ENCODE peak calls at places on chromosomes 2 and 18, in nine cellular contexts. One of them, this sample, is unnamed.

GRCh38 chr18:13629841-13630747 is 96.3 kb downstream of the FAM210A start:
- DNase-seq in IMR-90: peak
- DNase-seq in spleen: no peak
- DNase-seq in uterus: peak
- DNase-seq in tibial nerve: peak
- DNase-seq in breast epithelium: no peak
- DNase-seq in H54: peak
- DNase-seq in A549: peak
- DNase-seq in lower leg skin: peak
- DNase-seq in this sample: no peak

GRCh38 chr18:48536516-48536915 is 2.3 kb upstream of the CTIF start:
- DNase-seq in breast epithelium: no peak
- DNase-seq in tibial nerve: no peak
- DNase-seq in IMR-90: no peak
- DNase-seq in lower leg skin: peak
- DNase-seq in A549: no peak
- DNase-seq in H54: no peak
- DNase-seq in spleen: no peak
- DNase-seq in uterus: no peak
- DNase-seq in this sample: no peak

GRCh38 chr2:42877532-42877931 is 85.1 kb upstream of the HAAO start:
- DNase-seq in uterus: no peak
- DNase-seq in tibial nerve: no peak
- DNase-seq in A549: no peak
- DNase-seq in H54: no peak
- DNase-seq in IMR-90: no peak
- DNase-seq in breast epithelium: no peak
- DNase-seq in lower leg skin: no peak
- DNase-seq in spleen: no peak
- DNase-seq in this sample: no peak

GRCh38 chr2:129248183-129248582 is 731.3 kb upstream of the RAB6C start:
- DNase-seq in H54: no peak
- DNase-seq in A549: no peak
- DNase-seq in breast epithelium: no peak
- DNase-seq in uterus: no peak
- DNase-seq in tibial nerve: no peak
- DNase-seq in spleen: no peak
- DNase-seq in lower leg skin: no peak
- DNase-seq in IMR-90: no peak
- DNase-seq in this sample: no peak

GRCh38 chr2:69026026-69026425 is 13.0 kb downstream of the ANTXR1 start:
- DNase-seq in lower leg skin: no peak
- DNase-seq in breast epithelium: no peak
- DNase-seq in spleen: no peak
- DNase-seq in IMR-90: peak
- DNase-seq in uterus: no peak
- DNase-seq in tibial nerve: peak
- DNase-seq in A549: no peak
- DNase-seq in H54: no peak
- DNase-seq in this sample: no peak

GRCh38 chr2:58794103-58794502 is 553.0 kb upstream of the FANCL start:
- DNase-seq in IMR-90: no peak
- DNase-seq in breast epithelium: no peak
- DNase-seq in lower leg skin: no peak
- DNase-seq in uterus: no peak
- DNase-seq in tibial nerve: no peak
- DNase-seq in H54: no peak
- DNase-seq in A549: no peak
- DNase-seq in spleen: no peak
- DNase-seq in this sample: no peak

GRCh38 chr2:233084488-233084887 is 24.3 kb downstream of the INPP5D start:
- DNase-seq in H54: no peak
- DNase-seq in spleen: peak
- DNase-seq in lower leg skin: peak
- DNase-seq in IMR-90: no peak
- DNase-seq in A549: no peak
- DNase-seq in breast epithelium: peak
- DNase-seq in tibial nerve: peak
- DNase-seq in uterus: peak
- DNase-seq in this sample: no peak

GRCh38 chr18:8298186-8298585 is 311.1 kb upstream of the RAB12 start:
- DNase-seq in tibial nerve: no peak
- DNase-seq in H54: no peak
- DNase-seq in lower leg skin: no peak
- DNase-seq in A549: no peak
- DNase-seq in breast epithelium: no peak
- DNase-seq in spleen: no peak
- DNase-seq in uterus: no peak
- DNase-seq in IMR-90: peak
- DNase-seq in this sample: no peak

GRCh38 chr2:12330916-12331315 is 385.8 kb upstream of the TRIB2 start:
- DNase-seq in tibial nerve: no peak
- DNase-seq in lower leg skin: no peak
- DNase-seq in A549: no peak
- DNase-seq in IMR-90: peak
- DNase-seq in breast epithelium: no peak
- DNase-seq in uterus: no peak
- DNase-seq in H54: no peak
- DNase-seq in spleen: no peak
- DNase-seq in this sample: no peak

GRCh38 chr2:135876066-135876711 is at the start of gene MCM6:
- DNase-seq in breast epithelium: peak
- DNase-seq in uterus: peak
- DNase-seq in tibial nerve: peak
- DNase-seq in spleen: peak
- DNase-seq in IMR-90: peak
- DNase-seq in lower leg skin: peak
- DNase-seq in H54: peak
- DNase-seq in A549: peak
- DNase-seq in this sample: peak
- TF ChIP-seq POLR2A in breast epithelium: no peak
- TF ChIP-seq POLR2A in uterus: peak
- TF ChIP-seq POLR2A in tibial nerve: peak
- TF ChIP-seq POLR2A in spleen: no peak
- TF ChIP-seq POLR2A in IMR-90: no peak
- TF ChIP-seq POLR2A in lower leg skin: no peak
- TF ChIP-seq POLR2A in H54: peak
- TF ChIP-seq POLR2A in A549: peak
- TF ChIP-seq POLR2A in this sample: peak

DNA sequence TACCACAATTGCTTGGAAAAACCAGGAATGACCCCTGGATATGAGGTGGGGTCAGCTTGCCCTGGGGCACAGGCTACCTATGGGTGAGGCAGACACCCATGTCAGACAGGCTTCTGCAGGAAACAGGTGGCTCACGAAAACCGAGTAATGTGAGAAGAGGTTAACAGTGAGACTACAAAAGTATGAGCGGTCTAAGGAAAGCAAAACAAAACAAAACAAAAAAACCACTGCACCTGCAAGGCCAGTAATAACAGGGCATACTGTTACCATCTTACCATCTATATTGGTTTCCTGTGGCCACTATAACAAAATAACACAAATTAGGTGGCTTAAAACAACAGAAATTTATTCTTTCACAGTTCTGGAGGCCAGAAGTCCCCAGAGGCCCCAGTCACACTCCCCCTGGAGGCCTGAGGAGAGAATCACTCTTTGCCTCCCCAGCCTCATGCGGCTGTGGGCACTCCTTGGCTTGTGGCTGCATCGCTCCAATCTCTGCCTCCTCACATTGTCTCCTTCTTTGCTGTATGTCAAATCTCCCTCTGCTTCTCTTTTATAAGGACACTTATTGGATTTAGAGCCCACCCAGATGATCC is 86.6 kb upstream of the EPC2 start:
- DNase-seq in H54: no peak
- DNase-seq in tibial nerve: no peak
- DNase-seq in lower leg skin: no peak
- DNase-seq in A549: no peak
- DNase-seq in uterus: no peak
- DNase-seq in spleen: no peak
- DNase-seq in IMR-90: no peak
- DNase-seq in breast epithelium: no peak
- DNase-seq in this sample: no peak
- TF ChIP-seq POLR2A in H54: no peak
- TF ChIP-seq POLR2A in tibial nerve: no peak
- TF ChIP-seq POLR2A in lower leg skin: no peak
- TF ChIP-seq POLR2A in A549: no peak
- TF ChIP-seq POLR2A in uterus: no peak
- TF ChIP-seq POLR2A in spleen: no peak
- TF ChIP-seq POLR2A in IMR-90: no peak
- TF ChIP-seq POLR2A in breast epithelium: no peak
- TF ChIP-seq POLR2A in this sample: no peak

DNA sequence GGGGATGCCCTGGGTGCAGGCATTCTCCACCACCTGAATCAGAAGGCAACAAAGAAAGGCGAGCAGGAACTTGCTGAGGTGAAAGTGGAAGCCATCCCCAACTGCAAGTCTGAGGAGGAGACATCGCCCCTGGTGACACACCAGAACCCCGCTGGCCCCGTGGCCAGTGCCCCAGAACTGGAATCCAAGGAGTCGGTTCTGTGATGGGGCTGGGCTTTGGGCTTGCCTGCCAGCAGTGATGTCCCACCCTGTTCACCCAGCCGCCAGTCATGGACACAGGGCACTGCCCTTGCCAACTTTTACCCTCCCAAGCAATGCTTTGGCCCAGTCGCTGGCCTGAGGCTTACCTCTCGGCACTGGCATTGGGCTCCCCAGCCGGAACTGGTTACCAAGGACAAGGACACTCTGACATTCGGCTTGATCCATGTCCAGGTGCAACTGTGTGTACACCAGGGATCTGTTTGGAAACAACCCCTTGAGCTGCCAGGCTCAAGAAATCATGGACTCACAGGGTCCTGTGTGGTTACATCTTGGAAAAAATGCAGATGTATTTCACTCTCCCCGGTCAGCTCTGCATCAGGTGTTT is 31.8 kb downstream of the SLC1A4 start:
- DNase-seq in lower leg skin: no peak
- DNase-seq in breast epithelium: no peak
- DNase-seq in tibial nerve: no peak
- DNase-seq in IMR-90: no peak
- DNase-seq in A549: no peak
- DNase-seq in uterus: no peak
- DNase-seq in spleen: no peak
- DNase-seq in H54: no peak
- DNase-seq in this sample: no peak
- TF ChIP-seq POLR2A in lower leg skin: no peak
- TF ChIP-seq POLR2A in breast epithelium: no peak
- TF ChIP-seq POLR2A in tibial nerve: no peak
- TF ChIP-seq POLR2A in IMR-90: no peak
- TF ChIP-seq POLR2A in A549: no peak
- TF ChIP-seq POLR2A in uterus: no peak
- TF ChIP-seq POLR2A in spleen: no peak
- TF ChIP-seq POLR2A in H54: no peak
- TF ChIP-seq POLR2A in this sample: no peak

GRCh38 chr18:9706081-9706935 is 1.8 kb upstream of the RAB31 start:
- DNase-seq in uterus: no peak
- DNase-seq in spleen: no peak
- DNase-seq in IMR-90: peak
- DNase-seq in A549: no peak
- DNase-seq in breast epithelium: no peak
- DNase-seq in tibial nerve: no peak
- DNase-seq in H54: no peak
- DNase-seq in lower leg skin: peak
- DNase-seq in this sample: no peak

GRCh38 chr18:9707381-9708056 is 582 bp upstream of the RAB31 start:
- DNase-seq in H54: no peak
- DNase-seq in tibial nerve: no peak
- DNase-seq in spleen: no peak
- DNase-seq in A549: no peak
- DNase-seq in lower leg skin: peak
- DNase-seq in IMR-90: peak
- DNase-seq in uterus: peak
- DNase-seq in breast epithelium: no peak
- DNase-seq in this sample: no peak

GRCh38 chr18:9708882-9709877 is 1.1 kb downstream of the RAB31 start:
- DNase-seq in IMR-90: no peak
- DNase-seq in lower leg skin: peak
- DNase-seq in breast epithelium: no peak
- DNase-seq in tibial nerve: no peak
- DNase-seq in A549: no peak
- DNase-seq in spleen: peak
- DNase-seq in uterus: peak
- DNase-seq in H54: no peak
- DNase-seq in this sample: no peak

GRCh38 chr18:9710037-9710436 is 1.9 kb downstream of the RAB31 start:
- DNase-seq in tibial nerve: no peak
- DNase-seq in breast epithelium: no peak
- DNase-seq in H54: no peak
- DNase-seq in uterus: no peak
- DNase-seq in A549: no peak
- DNase-seq in lower leg skin: peak
- DNase-seq in IMR-90: no peak
- DNase-seq in spleen: no peak
- DNase-seq in this sample: no peak

DNA sequence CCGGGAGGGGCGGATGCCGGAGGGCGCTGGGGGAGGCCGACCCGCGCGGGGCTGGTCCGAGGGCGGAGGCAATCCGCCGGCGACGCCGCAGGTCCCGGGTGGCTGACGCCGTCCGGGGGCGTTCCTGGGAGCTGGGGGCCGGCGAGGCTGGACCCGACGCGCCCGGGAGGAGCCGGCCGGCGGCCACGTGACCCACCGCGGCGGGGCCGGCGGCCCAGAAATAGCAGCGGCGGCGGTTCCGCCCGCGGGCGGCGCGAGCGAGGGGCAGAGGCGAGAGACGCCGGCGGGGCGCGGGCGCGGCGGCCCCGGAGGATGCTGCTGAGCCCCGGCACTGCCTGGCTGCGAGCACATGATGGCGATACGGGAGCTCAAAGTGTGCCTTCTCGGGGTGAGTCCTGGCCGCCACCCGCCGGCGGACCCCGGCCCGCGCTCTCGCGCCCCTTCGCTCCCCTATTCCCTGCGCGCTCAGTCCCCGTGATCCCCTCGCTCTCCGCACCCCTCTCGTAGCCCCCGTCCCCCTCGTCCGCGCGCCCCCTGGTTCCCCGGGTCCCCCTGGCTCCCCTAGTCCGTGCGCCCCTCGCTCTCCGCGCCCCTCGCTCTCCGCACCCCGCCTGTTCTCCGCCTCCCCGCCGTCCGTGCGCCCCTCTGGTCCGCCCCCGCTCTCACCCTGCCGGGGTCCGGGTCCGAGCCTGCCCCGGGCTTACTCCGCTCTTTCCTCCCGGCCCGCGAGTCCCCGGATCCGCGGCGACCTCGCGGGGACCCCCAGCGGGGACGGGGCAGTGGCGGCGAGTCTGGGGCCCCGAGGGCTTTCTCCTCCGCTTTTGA is at the start of gene RAB31:
- DNase-seq in tibial nerve: peak
- DNase-seq in lower leg skin: peak
- DNase-seq in uterus: peak
- DNase-seq in H54: peak
- DNase-seq in A549: peak
- DNase-seq in IMR-90: peak
- DNase-seq in breast epithelium: peak
- DNase-seq in spleen: peak
- DNase-seq in this sample: peak
- TF ChIP-seq POLR2A in tibial nerve: peak
- TF ChIP-seq POLR2A in lower leg skin: no peak
- TF ChIP-seq POLR2A in uterus: peak
- TF ChIP-seq POLR2A in H54: peak
- TF ChIP-seq POLR2A in A549: peak
- TF ChIP-seq POLR2A in IMR-90: peak
- TF ChIP-seq POLR2A in breast epithelium: no peak
- TF ChIP-seq POLR2A in spleen: peak
- TF ChIP-seq POLR2A in this sample: peak